ENCODE peak calls at places on chromosome 13, in five cellular contexts. V is GM18507, J is iris pigment epithelial cell, G is GM23248, I is neural crest cell. M is an unnamed sample.

GRCh38 chr13:60398438-60398891 is 1.4 kb downstream of the TDRD3 start:
- DNase-seq in V (no peak), J (no peak), G (peak), I (no peak), M (no peak)

GRCh38 chr13:112740502-112741131 is 50.8 kb downstream of the ATP11A start:
- DNase-seq in V (no peak), J (peak), G (peak), I (no peak), M (peak)

GRCh38 chr13:73235385-73235784 is 176.6 kb downstream of the KLF5 start:
- DNase-seq in V (no peak), J (no peak), G (no peak), I (no peak), M (no peak)

GRCh38 chr13:98118865-98119264 is 24.0 kb upstream of the FARP1 start:
- DNase-seq in V (no peak), J (no peak), G (no peak), I (no peak), M (no peak)

GRCh38 chr13:44380404-44381165 is 7.0 kb downstream of the SERP2 start:
- DNase-seq in V (no peak), J (peak), G (peak), I (no peak), M (peak)

GRCh38 chr13:19959831-19960672 is 1.5 kb downstream of the ZMYM2 start:
- DNase-seq in V (peak), J (peak), G (peak), I (peak), M (peak)

GRCh38 chr13:99083976-99084375 is 106.1 kb upstream of the DOCK9 start:
- DNase-seq in V (no peak), J (no peak), G (no peak), I (no peak), M (no peak)

GRCh38 chr13:101552797-101553196 is 100.3 kb downstream of the ITGBL1 start:
- DNase-seq in V (no peak), J (peak), G (peak), I (no peak), M (peak)

GRCh38 chr13:25148005-25148798 is 23.9 kb downstream of the AMER2 start:
- DNase-seq in V (no peak), J (no peak), G (no peak), I (no peak), M (no peak)

GRCh38 chr13:80359459-80360297 is 18.8 kb upstream of the SPRY2 start:
- DNase-seq in V (no peak), J (no peak), G (no peak), I (peak), M (peak)

GRCh38 chr13:69423844-69424243 is 683.8 kb upstream of the ATXN8OS start:
- DNase-seq in V (no peak), J (no peak), G (no peak), I (no peak), M (no peak)

GRCh38 chr13:27637289-27637626 is 15.6 kb downstream of the POLR1D start:
- DNase-seq in V (no peak), J (no peak), G (no peak), I (no peak), M (no peak)

GRCh38 chr13:50129923-50130685 is 114.9 kb downstream of the KCNRG start:
- DNase-seq in V (no peak), J (peak), G (peak), I (peak), M (peak)

GRCh38 chr13:49791753-49792549 is 531 bp downstream of the KPNA3 start:
- DNase-seq in V (peak), J (peak), G (peak), I (peak), M (peak)

GRCh38 chr13:102900193-102900608 is 54.4 kb downstream of the ERCC5 start:
- DNase-seq in V (no peak), J (no peak), G (no peak), I (no peak), M (no peak)

GRCh38 chr13:23763328-23763727 is 125.9 kb downstream of the MIPEP start:
- DNase-seq in V (no peak), J (no peak), G (no peak), I (no peak), M (no peak)

M was measured in fibroblast of mammary gland.